ENCODE peak calls at places on chromosomes 1 and 21, in five cellular contexts. One of them, this sample, is unnamed.

GRCh38 chr21:25979845-25980433 is 190.6 kb downstream of the APP start:
- DNase-seq in choroid plexus epithelial cell: no peak
- DNase-seq in GM10248: no peak
- DNase-seq in stimulated activated CD8-positive, alpha-beta memory T cell treated with anti-CD3 and anti-CD28 coated beads, Interleukin-7, amount 100 ng/mL, for 48 hours: no peak
- DNase-seq in NAMALWA: no peak
- DNase-seq in this sample: no peak

GRCh38 chr1:29033829-29034466 is 89.8 kb downstream of the TMEM200B start:
- DNase-seq in choroid plexus epithelial cell: peak
- DNase-seq in GM10248: peak
- DNase-seq in stimulated activated CD8-positive, alpha-beta memory T cell treated with anti-CD3 and anti-CD28 coated beads, Interleukin-7, amount 100 ng/mL, for 48 hours: no peak
- DNase-seq in NAMALWA: peak
- DNase-seq in this sample: no peak

GRCh38 chr1:43388021-43388575 is 1.5 kb downstream of the MED8 start:
- DNase-seq in choroid plexus epithelial cell: peak
- DNase-seq in GM10248: no peak
- DNase-seq in stimulated activated CD8-positive, alpha-beta memory T cell treated with anti-CD3 and anti-CD28 coated beads, Interleukin-7, amount 100 ng/mL, for 48 hours: no peak
- DNase-seq in NAMALWA: no peak
- DNase-seq in this sample: no peak

GRCh38 chr1:24535021-24535424 is 20.9 kb upstream of the NCMAP start:
- DNase-seq in choroid plexus epithelial cell: peak
- DNase-seq in GM10248: peak
- DNase-seq in stimulated activated CD8-positive, alpha-beta memory T cell treated with anti-CD3 and anti-CD28 coated beads, Interleukin-7, amount 100 ng/mL, for 48 hours: peak
- DNase-seq in NAMALWA: peak
- DNase-seq in this sample: no peak

GRCh38 chr1:95407146-95407863 is 173.3 kb downstream of the RWDD3 start:
- DNase-seq in choroid plexus epithelial cell: peak
- DNase-seq in GM10248: no peak
- DNase-seq in stimulated activated CD8-positive, alpha-beta memory T cell treated with anti-CD3 and anti-CD28 coated beads, Interleukin-7, amount 100 ng/mL, for 48 hours: no peak
- DNase-seq in NAMALWA: no peak
- DNase-seq in this sample: no peak

GRCh38 chr1:167599839-167600581 is 30.0 kb upstream of the RCSD1 start:
- DNase-seq in choroid plexus epithelial cell: peak
- DNase-seq in GM10248: peak
- DNase-seq in stimulated activated CD8-positive, alpha-beta memory T cell treated with anti-CD3 and anti-CD28 coated beads, Interleukin-7, amount 100 ng/mL, for 48 hours: no peak
- DNase-seq in NAMALWA: peak
- DNase-seq in this sample: no peak

GRCh38 chr1:15066191-15066590 is 87.4 kb upstream of the TMEM51 start:
- DNase-seq in choroid plexus epithelial cell: no peak
- DNase-seq in GM10248: no peak
- DNase-seq in stimulated activated CD8-positive, alpha-beta memory T cell treated with anti-CD3 and anti-CD28 coated beads, Interleukin-7, amount 100 ng/mL, for 48 hours: no peak
- DNase-seq in NAMALWA: no peak
- DNase-seq in this sample: no peak

GRCh38 chr1:22652881-22653316 is at the start of gene C1QB:
- DNase-seq in choroid plexus epithelial cell: no peak
- DNase-seq in GM10248: no peak
- DNase-seq in stimulated activated CD8-positive, alpha-beta memory T cell treated with anti-CD3 and anti-CD28 coated beads, Interleukin-7, amount 100 ng/mL, for 48 hours: no peak
- DNase-seq in NAMALWA: no peak
- DNase-seq in this sample: no peak

GRCh38 chr1:197911857-197912696 is 5.1 kb upstream of the LHX9 start:
- DNase-seq in choroid plexus epithelial cell: no peak
- DNase-seq in GM10248: no peak
- DNase-seq in stimulated activated CD8-positive, alpha-beta memory T cell treated with anti-CD3 and anti-CD28 coated beads, Interleukin-7, amount 100 ng/mL, for 48 hours: no peak
- DNase-seq in NAMALWA: no peak
- DNase-seq in this sample: no peak

GRCh38 chr1:65423884-65424655 is 3.6 kb downstream of the LEPR start:
- DNase-seq in choroid plexus epithelial cell: peak
- DNase-seq in GM10248: no peak
- DNase-seq in stimulated activated CD8-positive, alpha-beta memory T cell treated with anti-CD3 and anti-CD28 coated beads, Interleukin-7, amount 100 ng/mL, for 48 hours: no peak
- DNase-seq in NAMALWA: no peak
- DNase-seq in this sample: no peak

GRCh38 chr1:169312084-169312954 is 55.3 kb downstream of the NME7 start:
- DNase-seq in choroid plexus epithelial cell: peak
- DNase-seq in GM10248: peak
- DNase-seq in stimulated activated CD8-positive, alpha-beta memory T cell treated with anti-CD3 and anti-CD28 coated beads, Interleukin-7, amount 100 ng/mL, for 48 hours: peak
- DNase-seq in NAMALWA: peak
- DNase-seq in this sample: no peak